ENCODE peak calls at places on chromosomes 3 and 15, in five cellular contexts. Q, E, A, Z and M are unnamed samples.

GRCh38 chr3:46186856-46187700 is 21.0 kb downstream of the CCR1 start:
- DNase-seq in Q (no peak), E (no peak), A (no peak), Z (no peak), M (no peak)

GRCh38 chr3:141812091-141812490 is 48.9 kb downstream of the GRK7 start:
- DNase-seq in Q (peak; percentile 79), E (no peak), A (no peak), Z (no peak), M (no peak)

GRCh38 chr3:69914395-69914794 is 85.1 kb upstream of the SAMMSON start:
- DNase-seq in Q (no peak), E (peak; percentile 18), A (peak; percentile 70), Z (no peak), M (no peak)

GRCh38 chr3:178304758-178305157 is 231.5 kb upstream of the KCNMB2 start:
- DNase-seq in Q (peak; percentile 80), E (no peak), A (peak; percentile 56), Z (no peak), M (no peak)

GRCh38 chr3:120357807-120358206 is 8.7 kb upstream of the LRRC58 start:
- DNase-seq in Q (no peak), E (no peak), A (no peak), Z (peak; percentile 13), M (no peak)

GRCh38 chr3:100500320-100500880 is 8.0 kb downstream of the TMEM45A start:
- DNase-seq in Q (peak; percentile 32), E (no peak), A (no peak), Z (no peak), M (no peak)

GRCh38 chr3:139675327-139675726 is 2.4 kb downstream of the NMNAT3 start:
- DNase-seq in Q (no peak), E (no peak), A (no peak), Z (no peak), M (no peak)

GRCh38 chr15:29364429-29365078 is 94.9 kb upstream of the NSMCE3 start:
- DNase-seq in Q (peak; percentile 76), E (peak; percentile 29), A (peak; percentile 61), Z (no peak), M (no peak)

GRCh38 chr3:168885028-168885427 is 778.5 kb downstream of the MECOM start:
- DNase-seq in Q (peak; percentile 92), E (peak; percentile 29), A (peak; percentile 88), Z (no peak), M (no peak)

GRCh38 chr3:196186661-196187573 is 24.3 kb downstream of the ZDHHC19 start:
- DNase-seq in Q (no peak), E (no peak), A (no peak), Z (peak; percentile 95), M (no peak)

GRCh38 chr3:106083207-106083606 is 214.4 kb upstream of the CBLB start:
- DNase-seq in Q (no peak), E (no peak), A (no peak), Z (no peak), M (no peak)

GRCh38 chr15:98799991-98800390 is 151.7 kb downstream of the IGF1R start:
- DNase-seq in Q (peak; percentile 46), E (peak; percentile 29), A (no peak), Z (no peak), M (no peak)

GRCh38 chr15:100686021-100686724 is 83.8 kb downstream of the ASB7 start:
- DNase-seq in Q (no peak), E (no peak), A (no peak), Z (no peak), M (no peak)

GRCh38 chr3:4355401-4356224 is 52.4 kb downstream of the SETMAR start:
- DNase-seq in Q (no peak), E (no peak), A (no peak), Z (peak; percentile 64), M (no peak)

GRCh38 chr15:101179341-101180153 is 72.3 kb downstream of the CHSY1 start:
- DNase-seq in Q (peak; percentile 73), E (no peak), A (no peak), Z (no peak), M (no peak)

GRCh38 chr3:154970796-154971195 is 109.3 kb upstream of the MME start:
- DNase-seq in Q (peak; percentile 64), E (no peak), A (peak; percentile 70), Z (no peak), M (no peak)

GRCh38 chr3:134600685-134601502 is 49.9 kb downstream of the KY start:
- DNase-seq in Q (peak; percentile 79), E (peak; percentile 46), A (peak; percentile 69), Z (peak; percentile 81), M (peak; percentile 13)

GRCh38 chr3:45567730-45568172 is 26.8 kb upstream of the LIMD1 start:
- DNase-seq in Q (no peak), E (no peak), A (no peak), Z (no peak), M (no peak)

GRCh38 chr3:174342941-174343431 is 516.1 kb upstream of the NAALADL2 start:
- DNase-seq in Q (peak; percentile 31), E (no peak), A (no peak), Z (no peak), M (no peak)

GRCh38 chr15:74788716-74789151 is 6.9 kb downstream of the CSK start:
- DNase-seq in Q (no peak), E (no peak), A (no peak), Z (no peak), M (no peak)

GRCh38 chr3:192772495-192772894 is 45.2 kb upstream of the FGF12 start:
- DNase-seq in Q (peak; percentile 14), E (peak; percentile 12), A (peak; percentile 63), Z (peak; percentile 57), M (no peak)

GRCh38 chr3:182389041-182389815 is 404.1 kb upstream of the ATP11B start:
- DNase-seq in Q (peak; percentile 50), E (no peak), A (peak; percentile 62), Z (peak; percentile 98), M (no peak)

GRCh38 chr3:184676927-184677326 is 34.9 kb downstream of the MAGEF1 start:
- DNase-seq in Q (no peak), E (no peak), A (no peak), Z (no peak), M (no peak)

GRCh38 chr15:77024273-77025065 is 29.5 kb downstream of the PSTPIP1 start:
- DNase-seq in Q (peak; percentile 46), E (peak; percentile 53), A (peak; percentile 48), Z (peak; percentile 10), M (peak; percentile 50)

GRCh38 chr3:17972889-17973558 is 230.6 kb upstream of the TBC1D5 start:
- DNase-seq in Q (no peak), E (no peak), A (no peak), Z (peak; percentile 63), M (no peak)

GRCh38 chr3:167940241-167940640 is 155.5 kb downstream of the GOLIM4 start:
- DNase-seq in Q (no peak), E (no peak), A (peak; percentile 29), Z (no peak), M (no peak)

GRCh38 chr15:72481015-72481659 is 7.0 kb downstream of the ARIH1 start:
- DNase-seq in Q (no peak), E (no peak), A (no peak), Z (no peak), M (no peak)

GRCh38 chr15:59611277-59612260 is at the start of gene GCNT3:
- DNase-seq in Q (peak; percentile 9), E (peak; percentile 96), A (peak; percentile 62), Z (no peak), M (no peak)